ENCODE peak calls at places on chromosomes 12 and 14, in six cellular contexts. D, N, Y, T, U and R are unnamed samples.

GRCh38 chr12:27644446-27644845 is 51.8 kb upstream of the REP15 start:
- DNase-seq in D (no peak), Y (no peak), U (no peak), N (no peak), T (no peak), R (no peak)

GRCh38 chr12:121916719-121917118 is 1.7 kb upstream of the CFAP251 start:
- DNase-seq in D (no peak), N (no peak), Y (no peak), U (peak), T (no peak), R (no peak)

GRCh38 chr14:51289169-51289568 is 49.1 kb downstream of the TMX1 start:
- DNase-seq in N (no peak), U (no peak), T (no peak), D (no peak), Y (no peak), R (no peak)

GRCh38 chr12:92947589-92948215 is 18.6 kb upstream of the EEA1 start:
- DNase-seq in T (no peak), U (no peak), N (no peak), Y (no peak), D (no peak), R (no peak)

GRCh38 chr12:59652098-59652497 is 56.3 kb downstream of the SLC16A7 start:
- DNase-seq in D (no peak), N (no peak), T (no peak), Y (no peak), U (no peak), R (no peak)

GRCh38 chr14:104708606-104709268 is 15.3 kb upstream of the ADSS1 start:
- DNase-seq in U (peak), Y (peak), T (no peak), N (peak), D (peak), R (peak)

GRCh38 chr14:50790568-50790967 is 40.4 kb downstream of the NIN start:
- DNase-seq in N (no peak), T (no peak), D (no peak), U (no peak), Y (no peak), R (no peak)

GRCh38 chr12:122859303-122860051 is 24.2 kb downstream of the HIP1R start:
- DNase-seq in N (no peak), D (no peak), Y (no peak), U (no peak), T (no peak), R (no peak)

GRCh38 chr12:1311145-1311544 is 283.2 kb downstream of the FBXL14 start:
- DNase-seq in U (no peak), T (no peak), D (no peak), N (no peak), Y (no peak), R (no peak)

DNA sequence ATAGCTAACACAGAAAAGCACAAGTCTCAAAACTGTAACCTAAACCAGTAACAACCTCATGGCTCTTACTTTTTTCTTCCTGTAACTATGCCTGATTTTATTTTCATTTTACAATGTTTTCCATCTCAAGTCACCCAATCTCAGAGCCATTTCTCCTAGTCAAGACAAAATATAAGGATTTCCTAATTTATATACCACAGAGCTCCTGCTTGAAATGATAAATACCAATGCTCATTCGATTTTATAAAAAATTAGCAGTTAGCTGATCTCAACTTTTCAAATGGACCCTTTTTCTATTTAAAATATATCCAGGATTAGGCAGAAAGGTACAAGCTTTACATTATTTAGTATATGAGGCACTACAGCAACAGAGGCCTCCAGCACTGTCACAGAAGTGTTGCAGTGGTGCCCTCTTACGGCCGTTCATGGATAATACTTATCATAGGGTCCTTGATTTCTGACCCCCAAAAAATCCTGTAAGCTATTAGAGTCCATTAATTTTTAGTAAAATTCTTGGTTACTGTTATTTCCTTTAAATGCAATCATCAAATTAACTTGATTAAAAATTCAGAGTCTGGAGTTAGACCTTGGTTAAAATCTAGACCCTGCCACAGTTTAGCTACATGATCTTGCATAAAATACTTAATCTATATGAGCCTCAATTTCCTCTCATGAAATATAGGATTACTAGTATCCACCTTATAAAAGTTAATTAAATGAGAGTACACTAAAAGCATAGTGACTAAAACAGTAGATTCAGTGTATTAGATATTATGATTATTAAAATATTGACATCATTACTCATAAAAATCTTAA is 68.3 kb downstream of the SEC23A start:
- DNase-seq in U (no peak), T (no peak), Y (peak), N (no peak), D (no peak), R (no peak)
- TF ChIP-seq CTCF in U (peak), T (no peak), Y (peak), N (peak), D (no peak), R (no peak)

DNA sequence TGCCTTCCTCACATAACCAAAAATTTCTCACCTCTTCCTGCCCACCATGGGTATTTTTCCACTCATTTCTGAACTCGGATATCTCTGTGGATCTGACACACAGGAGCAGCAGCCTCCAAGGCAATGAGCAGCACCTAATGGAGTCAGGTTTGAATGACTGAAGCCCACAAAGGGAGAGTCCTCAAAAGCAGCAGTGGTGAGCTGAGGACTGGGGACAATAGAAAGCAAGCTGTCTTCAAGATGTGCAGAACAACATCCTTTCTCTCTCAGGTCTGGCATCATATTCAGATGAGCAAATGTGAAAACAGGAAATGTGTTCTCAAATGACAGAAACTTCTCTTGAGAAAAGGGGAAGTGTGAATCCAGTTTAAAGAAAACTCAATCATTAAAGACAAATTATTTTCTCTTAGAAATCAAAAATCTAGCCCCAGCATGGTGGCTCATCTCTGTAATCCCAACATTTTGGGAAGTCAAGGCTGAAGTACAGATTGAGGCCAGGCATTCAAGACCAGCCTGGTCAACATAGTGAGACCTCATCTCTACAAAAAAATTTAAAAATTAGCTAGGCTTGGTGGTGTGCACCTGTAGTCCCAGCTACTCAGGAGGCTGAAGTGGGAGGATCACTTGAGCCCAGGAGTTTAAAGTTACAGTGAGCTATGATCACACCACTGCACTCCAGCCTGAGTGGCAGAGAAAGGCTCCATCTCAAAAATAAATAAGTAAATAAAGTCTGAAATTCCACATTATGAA is 54.2 kb downstream of the C12orf42 start:
- DNase-seq in Y (no peak), U (no peak), T (no peak), N (no peak), D (peak), R (no peak)
- H3K4me3 ChIP-seq in Y (no peak), U (no peak), T (no peak), N (no peak), D (no peak), R (no peak)

GRCh38 chr14:69767369-69767999 is 542 bp downstream of the SRSF5 start:
- DNase-seq in N (peak), Y (peak), T (peak), U (peak), D (peak), R (peak)
- TF ChIP-seq POLR2A in N (peak), Y (peak), T (peak), U (no peak), D (peak), R (no peak)

DNA sequence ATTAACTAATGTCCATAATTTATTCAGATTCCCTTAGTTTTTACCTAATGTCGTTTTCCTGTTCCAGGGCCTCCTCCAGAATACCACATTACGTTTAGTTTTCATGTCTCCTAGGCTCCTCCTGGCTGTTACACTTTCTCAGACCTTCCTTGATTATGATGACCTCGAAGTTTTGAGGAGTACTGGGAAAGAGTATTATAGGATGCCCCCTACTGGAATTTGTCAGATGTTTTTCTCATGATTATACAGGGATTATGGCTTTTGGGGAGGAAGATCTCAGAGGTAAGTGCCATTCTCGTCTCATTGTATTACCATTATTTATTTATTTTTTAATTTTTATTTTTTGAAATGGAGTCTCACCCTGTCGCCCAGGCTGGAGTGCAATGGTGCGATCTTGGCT is 17.7 kb upstream of the C1S start:
- DNase-seq in U (no peak), D (peak), Y (peak), T (no peak), N (no peak), R (no peak)
- TF ChIP-seq CTCF in U (peak), D (peak), Y (peak), T (no peak), N (peak), R (no peak)

GRCh38 chr12:12979731-12980259 is 20.3 kb downstream of the HEBP1 start:
- DNase-seq in N (no peak), T (no peak), U (no peak), D (no peak), Y (peak), R (no peak)
- H3K4me3 ChIP-seq in N (no peak), T (no peak), U (no peak), D (no peak), Y (no peak), R (no peak)

GRCh38 chr14:21203470-21204166 is 47.8 kb upstream of the OR5AU1 start:
- DNase-seq in U (no peak), Y (no peak), T (no peak), N (no peak), D (no peak), R (no peak)
- TF ChIP-seq POLR2A in U (no peak), Y (no peak), T (no peak), N (no peak), D (no peak), R (no peak)

GRCh38 chr14:76640923-76641395 is 120.3 kb upstream of the VASH1 start:
- DNase-seq in N (no peak), D (no peak), U (no peak), T (no peak), Y (no peak), R (peak)

GRCh38 chr14:76647699-76648298 is 113.5 kb upstream of the VASH1 start:
- DNase-seq in D (peak), T (no peak), Y (peak), N (peak), U (peak), R (peak)

GRCh38 chr14:76639606-76640272 is 121.5 kb upstream of the VASH1 start:
- DNase-seq in U (no peak), N (no peak), T (no peak), D (no peak), Y (no peak), R (no peak)

GRCh38 chr14:76641541-76641940 is 119.7 kb upstream of the VASH1 start:
- DNase-seq in T (no peak), U (no peak), Y (no peak), N (no peak), D (no peak), R (no peak)

GRCh38 chr14:76644875-76645518 is 116.3 kb upstream of the VASH1 start:
- DNase-seq in U (peak), T (no peak), N (peak), D (peak), Y (peak), R (no peak)
- TF ChIP-seq CTCF in U (peak), T (no peak), N (peak), D (peak), Y (peak), R (no peak)